ENCODE peak calls at places on chromosomes 11 and 22, in six cellular contexts. One of them, this sample, is unnamed.

GRCh38 chr11:64285885-64286800 is 495 bp downstream of the GPR137 start:
- DNase-seq in HCT116: no peak
- DNase-seq in cardiac muscle cell: no peak
- DNase-seq in A549: peak
- DNase-seq in esophagus squamous epithelium: no peak
- DNase-seq in heart left ventricle: no peak
- DNase-seq in this sample: peak

GRCh38 chr11:42526366-42526765 is 785.4 kb upstream of the API5 start:
- DNase-seq in HCT116: no peak
- DNase-seq in cardiac muscle cell: no peak
- DNase-seq in A549: no peak
- DNase-seq in esophagus squamous epithelium: no peak
- DNase-seq in heart left ventricle: no peak
- DNase-seq in this sample: no peak

GRCh38 chr11:69949327-69949726 is 128.8 kb upstream of the ANO1 start:
- DNase-seq in HCT116: peak
- DNase-seq in cardiac muscle cell: no peak
- DNase-seq in A549: peak
- DNase-seq in esophagus squamous epithelium: no peak
- DNase-seq in heart left ventricle: peak
- DNase-seq in this sample: peak

GRCh38 chr11:76033699-76034098 is 172.6 kb downstream of the WNT11 start:
- DNase-seq in HCT116: no peak
- DNase-seq in cardiac muscle cell: no peak
- DNase-seq in A549: no peak
- DNase-seq in esophagus squamous epithelium: no peak
- DNase-seq in heart left ventricle: no peak
- DNase-seq in this sample: no peak

GRCh38 chr11:31761636-31762035 is 49.5 kb downstream of the PAX6 start:
- DNase-seq in HCT116: no peak
- DNase-seq in cardiac muscle cell: no peak
- DNase-seq in A549: peak
- DNase-seq in esophagus squamous epithelium: no peak
- DNase-seq in heart left ventricle: no peak
- DNase-seq in this sample: no peak

GRCh38 chr22:44130076-44130711 is 50.5 kb upstream of the PARVG start:
- DNase-seq in HCT116: no peak
- DNase-seq in cardiac muscle cell: no peak
- DNase-seq in A549: no peak
- DNase-seq in esophagus squamous epithelium: no peak
- DNase-seq in heart left ventricle: no peak
- DNase-seq in this sample: no peak

GRCh38 chr22:25448435-25449051 is 115.9 kb upstream of the GRK3 start:
- DNase-seq in HCT116: no peak
- DNase-seq in cardiac muscle cell: peak
- DNase-seq in A549: no peak
- DNase-seq in esophagus squamous epithelium: no peak
- DNase-seq in heart left ventricle: no peak
- DNase-seq in this sample: peak

GRCh38 chr11:69437876-69438205 is 43.6 kb upstream of the LINC01488 start:
- DNase-seq in HCT116: no peak
- DNase-seq in cardiac muscle cell: no peak
- DNase-seq in A549: no peak
- DNase-seq in esophagus squamous epithelium: no peak
- DNase-seq in heart left ventricle: peak
- DNase-seq in this sample: no peak

GRCh38 chr11:57348636-57349323 is 10.6 kb downstream of the P2RX3 start:
- DNase-seq in HCT116: no peak
- DNase-seq in cardiac muscle cell: no peak
- DNase-seq in A549: no peak
- DNase-seq in esophagus squamous epithelium: no peak
- DNase-seq in heart left ventricle: no peak
- DNase-seq in this sample: no peak

GRCh38 chr11:31805629-31806185 is 5.4 kb downstream of the PAX6 start:
- DNase-seq in HCT116: no peak
- DNase-seq in cardiac muscle cell: no peak
- DNase-seq in A549: no peak
- DNase-seq in esophagus squamous epithelium: no peak
- DNase-seq in heart left ventricle: no peak
- DNase-seq in this sample: no peak

GRCh38 chr11:88169481-88169880 is 5.8 kb downstream of the RAB38 start:
- DNase-seq in HCT116: no peak
- DNase-seq in cardiac muscle cell: no peak
- DNase-seq in A549: no peak
- DNase-seq in esophagus squamous epithelium: no peak
- DNase-seq in heart left ventricle: no peak
- DNase-seq in this sample: no peak

GRCh38 chr11:7278314-7278917 is 26.7 kb downstream of the SYT9 start:
- DNase-seq in HCT116: peak
- DNase-seq in cardiac muscle cell: peak
- DNase-seq in A549: peak
- DNase-seq in esophagus squamous epithelium: no peak
- DNase-seq in heart left ventricle: no peak
- DNase-seq in this sample: peak

GRCh38 chr22:44449061-44449682 is 48.9 kb downstream of the RTL6 start:
- DNase-seq in HCT116: no peak
- DNase-seq in cardiac muscle cell: no peak
- DNase-seq in A549: peak
- DNase-seq in esophagus squamous epithelium: no peak
- DNase-seq in heart left ventricle: no peak
- DNase-seq in this sample: peak

GRCh38 chr22:20436309-20437252 is 1.0 kb downstream of the SCARF2 start:
- DNase-seq in HCT116: no peak
- DNase-seq in cardiac muscle cell: peak
- DNase-seq in A549: no peak
- DNase-seq in esophagus squamous epithelium: no peak
- DNase-seq in heart left ventricle: peak
- DNase-seq in this sample: peak

GRCh38 chr11:96827164-96827563 is 437.4 kb downstream of the JRKL start:
- DNase-seq in HCT116: no peak
- DNase-seq in cardiac muscle cell: peak
- DNase-seq in A549: peak
- DNase-seq in esophagus squamous epithelium: no peak
- DNase-seq in heart left ventricle: no peak
- DNase-seq in this sample: no peak

GRCh38 chr11:78318733-78319132 is 98.9 kb downstream of the GAB2 start:
- DNase-seq in HCT116: no peak
- DNase-seq in cardiac muscle cell: no peak
- DNase-seq in A549: no peak
- DNase-seq in esophagus squamous epithelium: no peak
- DNase-seq in heart left ventricle: no peak
- DNase-seq in this sample: no peak

GRCh38 chr11:3855808-3856491 is 486 bp downstream of the STIM1 start:
- DNase-seq in HCT116: no peak
- DNase-seq in cardiac muscle cell: peak
- DNase-seq in A549: peak
- DNase-seq in esophagus squamous epithelium: no peak
- DNase-seq in heart left ventricle: peak
- DNase-seq in this sample: peak

GRCh38 chr11:86660011-86660595 is 12.3 kb downstream of the ME3 start:
- DNase-seq in HCT116: no peak
- DNase-seq in cardiac muscle cell: no peak
- DNase-seq in A549: no peak
- DNase-seq in esophagus squamous epithelium: no peak
- DNase-seq in heart left ventricle: no peak
- DNase-seq in this sample: no peak

GRCh38 chr22:17368727-17369552 is at the start of gene CECR2:
- DNase-seq in HCT116: peak
- DNase-seq in cardiac muscle cell: peak
- DNase-seq in A549: peak
- DNase-seq in esophagus squamous epithelium: no peak
- DNase-seq in heart left ventricle: peak
- DNase-seq in this sample: no peak

GRCh38 chr11:561148-562003 is 606 bp downstream of the RASSF7 start:
- DNase-seq in HCT116: no peak
- DNase-seq in cardiac muscle cell: no peak
- DNase-seq in A549: peak
- DNase-seq in esophagus squamous epithelium: no peak
- DNase-seq in heart left ventricle: peak
- DNase-seq in this sample: no peak

GRCh38 chr11:560305-561147 is at the start of the genes LMNTD2 and RASSF7:
- DNase-seq in HCT116: peak
- DNase-seq in cardiac muscle cell: peak
- DNase-seq in A549: peak
- DNase-seq in esophagus squamous epithelium: peak
- DNase-seq in heart left ventricle: peak
- DNase-seq in this sample: peak

GRCh38 chr11:563066-563811 is 2.5 kb downstream of the RASSF7 start:
- DNase-seq in HCT116: no peak
- DNase-seq in cardiac muscle cell: no peak
- DNase-seq in A549: no peak
- DNase-seq in esophagus squamous epithelium: no peak
- DNase-seq in heart left ventricle: peak
- DNase-seq in this sample: no peak

GRCh38 chr11:563812-564578 is 3.2 kb downstream of the RASSF7 start:
- DNase-seq in HCT116: no peak
- DNase-seq in cardiac muscle cell: no peak
- DNase-seq in A549: no peak
- DNase-seq in esophagus squamous epithelium: no peak
- DNase-seq in heart left ventricle: no peak
- DNase-seq in this sample: no peak

DNA sequence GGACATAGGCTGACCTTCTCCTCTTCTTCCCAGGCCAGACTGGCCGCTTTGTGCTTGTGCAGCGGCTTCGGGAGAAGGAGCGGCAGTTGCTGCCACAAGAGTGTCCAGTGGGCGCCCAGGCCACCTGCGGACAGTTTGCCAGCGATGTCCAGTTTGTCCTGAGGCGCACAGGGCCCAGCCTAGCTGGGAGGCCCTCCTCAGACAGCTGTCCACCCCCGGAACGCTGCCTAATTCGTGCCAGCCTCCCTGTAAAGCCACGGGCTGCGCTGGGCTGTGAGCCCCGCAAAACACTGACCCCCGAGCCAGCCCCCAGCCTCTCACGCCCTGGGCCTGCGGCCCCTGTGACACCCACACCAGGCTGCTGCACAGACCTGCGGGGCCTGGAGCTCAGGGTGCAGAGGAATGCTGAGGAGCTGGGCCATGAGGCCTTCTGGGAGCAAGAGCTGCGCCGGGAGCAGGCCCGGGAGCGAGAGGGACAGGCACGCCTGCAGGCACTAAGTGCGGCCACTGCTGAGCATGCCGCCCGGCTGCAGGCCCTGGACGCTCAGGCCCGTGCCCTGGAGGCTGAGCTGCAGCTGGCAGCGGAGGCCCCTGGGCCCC is 1.4 kb downstream of the RASSF7 start:
- DNase-seq in HCT116: no peak
- DNase-seq in cardiac muscle cell: no peak
- DNase-seq in A549: no peak
- DNase-seq in esophagus squamous epithelium: no peak
- DNase-seq in heart left ventricle: peak
- DNase-seq in this sample: no peak
- H3K27ac ChIP-seq in HCT116: peak
- H3K27ac ChIP-seq in cardiac muscle cell: no peak
- H3K27ac ChIP-seq in A549: peak
- H3K27ac ChIP-seq in esophagus squamous epithelium: peak
- H3K27ac ChIP-seq in heart left ventricle: no peak
- H3K27ac ChIP-seq in this sample: no peak

DNA sequence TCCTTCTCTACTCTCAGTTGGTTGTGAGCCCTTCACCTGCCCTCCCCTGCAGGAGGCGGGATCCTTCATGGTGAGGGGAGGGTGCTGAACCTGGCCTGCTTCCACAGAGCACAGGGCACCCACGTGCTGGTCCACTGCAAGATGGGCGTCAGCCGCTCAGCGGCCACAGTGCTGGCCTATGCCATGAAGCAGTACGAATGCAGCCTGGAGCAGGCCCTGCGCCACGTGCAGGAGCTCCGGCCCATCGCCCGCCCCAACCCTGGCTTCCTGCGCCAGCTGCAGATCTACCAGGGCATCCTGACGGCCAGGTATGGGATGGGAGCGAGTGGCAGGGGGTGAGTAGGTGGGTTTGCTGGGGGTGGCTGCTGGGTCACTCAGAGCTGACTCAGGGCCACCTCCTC is 6.3 kb downstream of the SSH3 start:
- DNase-seq in HCT116: no peak
- DNase-seq in cardiac muscle cell: no peak
- DNase-seq in A549: no peak
- DNase-seq in esophagus squamous epithelium: no peak
- DNase-seq in heart left ventricle: no peak
- DNase-seq in this sample: no peak
- H3K27ac ChIP-seq in HCT116: no peak
- H3K27ac ChIP-seq in cardiac muscle cell: no peak
- H3K27ac ChIP-seq in A549: no peak
- H3K27ac ChIP-seq in esophagus squamous epithelium: peak
- H3K27ac ChIP-seq in heart left ventricle: no peak
- H3K27ac ChIP-seq in this sample: no peak

DNA sequence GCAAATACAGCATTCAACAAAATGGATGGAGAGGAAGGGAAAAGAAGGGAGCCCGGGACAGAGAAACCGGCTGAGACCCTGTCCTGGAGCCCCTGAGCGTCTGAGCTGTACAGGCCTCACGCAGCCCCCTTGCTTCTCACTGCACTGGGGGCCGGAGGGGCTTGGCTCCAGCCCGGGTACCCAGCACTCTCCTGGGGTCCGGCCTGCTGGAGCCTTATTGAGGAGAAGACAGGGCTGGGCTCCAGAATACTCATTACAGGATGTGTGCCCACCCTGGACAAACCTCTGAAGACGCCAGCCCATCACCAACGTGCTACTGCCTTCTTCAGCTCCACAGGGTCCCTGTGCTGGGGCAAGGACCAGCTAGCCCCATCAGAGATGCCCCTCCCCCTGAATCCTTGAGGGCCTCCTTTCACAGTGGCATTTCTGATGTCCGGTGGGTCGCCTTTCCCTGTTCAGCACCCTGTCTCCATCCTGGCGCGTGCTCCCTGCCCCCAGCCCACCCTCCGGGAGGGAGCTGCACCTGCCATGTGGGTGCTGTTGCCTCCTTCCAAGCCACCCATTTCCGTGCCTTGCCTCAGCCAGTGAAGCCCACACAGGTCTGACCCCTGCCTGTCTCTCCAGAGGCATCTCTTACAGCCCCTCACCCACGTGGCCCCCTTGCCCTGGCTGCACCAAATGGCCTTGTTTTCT is 14.6 kb upstream of the SUN2 start:
- DNase-seq in HCT116: no peak
- DNase-seq in cardiac muscle cell: no peak
- DNase-seq in A549: no peak
- DNase-seq in esophagus squamous epithelium: no peak
- DNase-seq in heart left ventricle: no peak
- DNase-seq in this sample: no peak
- H3K27ac ChIP-seq in HCT116: no peak
- H3K27ac ChIP-seq in cardiac muscle cell: no peak
- H3K27ac ChIP-seq in A549: no peak
- H3K27ac ChIP-seq in esophagus squamous epithelium: no peak
- H3K27ac ChIP-seq in heart left ventricle: no peak
- H3K27ac ChIP-seq in this sample: no peak

DNA sequence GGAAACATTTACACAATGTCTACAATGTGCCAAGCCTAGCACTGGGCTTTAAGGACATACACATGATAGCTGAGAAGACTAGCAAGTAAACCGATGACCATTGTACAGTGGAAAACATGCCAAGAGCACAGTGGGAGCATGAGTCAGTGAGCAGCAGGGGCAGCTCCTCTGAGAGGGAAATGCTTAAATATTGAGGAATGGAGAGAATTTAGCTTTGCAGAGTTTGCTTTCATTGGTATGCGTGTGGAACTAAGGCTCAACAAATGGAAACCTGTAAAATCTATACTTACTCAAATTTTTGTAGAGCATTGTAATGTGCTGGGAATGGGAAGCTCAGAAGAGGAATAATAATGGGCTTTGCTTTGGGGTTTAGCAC is 282.3 kb downstream of the ST3GAL4 start:
- DNase-seq in HCT116: no peak
- DNase-seq in cardiac muscle cell: no peak
- DNase-seq in A549: no peak
- DNase-seq in esophagus squamous epithelium: no peak
- DNase-seq in heart left ventricle: no peak
- DNase-seq in this sample: peak
- H3K27ac ChIP-seq in HCT116: no peak
- H3K27ac ChIP-seq in cardiac muscle cell: no peak
- H3K27ac ChIP-seq in A549: no peak
- H3K27ac ChIP-seq in esophagus squamous epithelium: no peak
- H3K27ac ChIP-seq in heart left ventricle: no peak
- H3K27ac ChIP-seq in this sample: peak

This sample was measured in SJSA1.